ENCODE peak calls at places on chromosomes 2 and 18, in ten cellular contexts. U is coronary artery, C is ovary, J is OCI-LY7, F is dorsolateral prefrontal cortex, W is IMR-90, N is cardiac fibroblast, G is K562, E is HL-60, I is transverse colon. M is an unnamed sample.

GRCh38 chr18:49447810-49448745 is 12.4 kb downstream of the DYM start:
- DNase-seq in U (no peak), C (no peak), J (peak; percentile 56), F (no peak), W (peak; percentile 70), N (peak; percentile 73), G (peak; percentile 11), E (peak; percentile 78), I (peak; percentile 21), M (no peak)

GRCh38 chr2:202102425-202103005 is 29.5 kb downstream of the KIAA2012 start:
- DNase-seq in U (no peak), C (no peak), J (no peak), F (no peak), W (no peak), N (no peak), G (no peak), E (no peak), I (no peak), M (peak; percentile 34)

GRCh38 chr2:127161176-127162136 is 54.5 kb upstream of the BIN1 start:
- DNase-seq in U (no peak), C (no peak), J (no peak), F (no peak), W (no peak), N (no peak), G (no peak), E (no peak), I (no peak), M (no peak)

GRCh38 chr18:49524349-49524748 is 37.3 kb upstream of the C18orf32 start:
- DNase-seq in U (no peak), C (no peak), J (no peak), F (no peak), W (no peak), N (no peak), G (peak; percentile 58), E (no peak), I (no peak), M (no peak)

GRCh38 chr2:201216918-201217317 is 34.0 kb downstream of the CASP10 start:
- DNase-seq in U (no peak), C (no peak), J (no peak), F (no peak), W (no peak), N (no peak), G (no peak), E (no peak), I (no peak), M (no peak)

GRCh38 chr2:104856973-104857261 is 3.0 kb downstream of the POU3F3 start:
- DNase-seq in U (no peak), C (no peak), J (no peak), F (no peak), W (no peak), N (peak; percentile 11), G (no peak), E (no peak), I (no peak), M (no peak)

GRCh38 chr2:96164459-96165184 is 19.4 kb upstream of the DUSP2 start:
- DNase-seq in U (no peak), C (no peak), J (peak; percentile 93), F (no peak), W (no peak), N (no peak), G (no peak), E (no peak), I (peak; percentile 48), M (no peak)

GRCh38 chr2:168662651-168663208 is 139.7 kb upstream of the NOSTRIN start:
- DNase-seq in U (no peak), C (no peak), J (no peak), F (no peak), W (no peak), N (no peak), G (no peak), E (no peak), I (no peak), M (no peak)

DNA sequence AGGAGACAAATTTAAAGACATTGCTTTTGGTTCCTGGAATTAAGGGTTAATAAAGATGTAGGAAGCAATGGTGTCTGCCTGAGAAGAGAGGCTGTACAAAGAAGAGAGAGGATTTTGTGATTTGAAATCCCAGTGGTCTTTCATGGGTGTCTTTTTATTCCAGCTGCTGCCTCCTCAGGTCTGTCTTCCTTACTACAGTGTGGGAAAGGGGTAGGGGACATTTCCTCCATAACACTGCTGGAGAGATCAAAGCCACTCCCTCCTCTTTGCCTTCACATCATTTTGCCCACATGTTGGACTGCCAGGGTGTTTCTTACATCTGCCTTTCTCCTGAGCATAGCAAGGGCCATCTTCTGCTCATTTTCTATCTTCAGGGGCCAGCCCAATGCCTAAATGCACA is 348.5 kb downstream of the EN1 start:
- DNase-seq in U (no peak), C (no peak), J (no peak), F (no peak), W (no peak), N (no peak), G (no peak), E (no peak), I (no peak), M (no peak)
- TF ChIP-seq CTCF in U (no peak), C (no peak), J (no peak), F (no peak), W (no peak), N (no peak), G (no peak), E (no peak), I (no peak), M (no peak)

GRCh38 chr2:30115141-30115980 is 31.4 kb upstream of the YPEL5 start:
- DNase-seq in U (no peak), C (peak; percentile 83), J (peak; percentile 79), F (peak; percentile 89), W (peak; percentile 82), N (peak; percentile 87), G (peak; percentile 72), E (peak; percentile 39), I (peak; percentile 88), M (peak; percentile 52)

GRCh38 chr2:30113617-30114293 is 33.1 kb upstream of the YPEL5 start:
- DNase-seq in U (no peak), C (no peak), J (no peak), F (no peak), W (peak; percentile 93), N (peak; percentile 65), G (no peak), E (no peak), I (no peak), M (no peak)

GRCh38 chr2:30110773-30111172 is 36.0 kb upstream of the YPEL5 start:
- DNase-seq in U (peak; percentile 17), C (no peak), J (no peak), F (no peak), W (peak; percentile 37), N (no peak), G (no peak), E (no peak), I (no peak), M (no peak)

GRCh38 chr2:30115981-30116285 is 30.9 kb upstream of the YPEL5 start:
- DNase-seq in U (no peak), C (no peak), J (no peak), F (no peak), W (no peak), N (no peak), G (no peak), E (no peak), I (no peak), M (no peak)
- TF ChIP-seq CTCF in U (no peak), C (no peak), J (peak; percentile 50), F (no peak), W (no peak), N (no peak), G (no peak), E (no peak), I (no peak), M (no peak)

GRCh38 chr2:195532255-195532627 is 124.8 kb upstream of the SLC39A10 start:
- DNase-seq in U (no peak), C (no peak), J (no peak), F (no peak), W (no peak), N (no peak), G (no peak), E (no peak), I (no peak), M (no peak)

GRCh38 chr2:195535911-195536522 is 121.0 kb upstream of the SLC39A10 start:
- DNase-seq in U (no peak), C (no peak), J (peak; percentile 36), F (no peak), W (no peak), N (no peak), G (no peak), E (peak; percentile 84), I (peak; percentile 63), M (no peak)

GRCh38 chr2:195531754-195532153 is 125.3 kb upstream of the SLC39A10 start:
- DNase-seq in U (no peak), C (no peak), J (no peak), F (no peak), W (peak; percentile 32), N (peak; percentile 83), G (no peak), E (no peak), I (no peak), M (no peak)

GRCh38 chr2:195532628-195533271 is 124.3 kb upstream of the SLC39A10 start:
- DNase-seq in U (no peak), C (no peak), J (peak; percentile 32), F (no peak), W (peak; percentile 63), N (peak; percentile 57), G (no peak), E (no peak), I (no peak), M (no peak)

DNA sequence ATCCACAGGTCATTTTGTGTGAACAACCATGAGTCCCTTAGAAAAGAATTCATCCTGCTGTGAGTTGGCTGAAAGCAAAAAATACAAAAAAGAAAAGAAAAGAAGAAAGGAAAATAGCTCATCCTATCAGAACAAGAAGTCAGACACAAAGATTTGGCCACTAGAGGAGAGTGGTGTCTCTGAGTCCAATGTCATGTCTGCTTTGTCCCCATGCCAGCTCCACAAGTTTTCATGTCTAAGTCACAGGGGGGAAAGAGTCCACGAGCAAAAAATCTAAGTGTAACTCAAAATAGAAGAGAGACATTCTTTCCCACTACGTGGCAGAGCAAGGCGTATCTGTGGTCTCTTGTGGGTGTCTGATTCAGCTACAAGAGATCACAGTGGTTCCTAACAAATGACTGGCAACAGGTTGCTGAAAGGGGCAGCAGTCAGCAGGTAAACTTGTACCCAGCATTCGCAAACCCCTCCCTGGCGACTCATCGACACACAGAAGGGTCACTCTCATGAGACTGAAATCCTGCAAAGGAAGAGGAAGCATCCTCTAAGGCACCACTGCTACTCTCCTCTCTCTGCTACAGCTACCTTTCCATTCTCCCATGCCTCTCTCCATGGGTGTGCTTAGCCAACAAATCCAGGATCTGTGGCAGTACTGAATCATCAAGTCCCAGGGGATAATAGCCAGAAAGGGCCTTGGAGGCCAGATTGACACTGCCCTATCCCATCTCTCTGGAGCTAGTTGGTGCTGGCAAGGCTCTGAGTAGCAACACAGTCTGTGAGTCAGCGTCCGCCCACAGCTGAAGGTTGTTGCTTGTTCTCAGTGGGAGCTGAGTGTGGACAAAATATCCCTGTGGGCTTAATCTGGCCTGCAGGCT is 123.0 kb upstream of the SLC39A10 start:
- DNase-seq in U (peak; percentile 90), C (no peak), J (peak; percentile 39), F (peak; percentile 88), W (peak; percentile 94), N (peak; percentile 88), G (no peak), E (no peak), I (peak; percentile 19), M (no peak)
- TF ChIP-seq CTCF in U (no peak), C (no peak), J (peak; percentile 53), F (no peak), W (peak; percentile 37), N (peak; percentile 9), G (peak; percentile 19), E (no peak), I (no peak), M (no peak)

GRCh38 chr2:232332940-232333259 is 45.7 kb upstream of the ALPP start:
- DNase-seq in U (no peak), C (no peak), J (no peak), F (no peak), W (no peak), N (no peak), G (no peak), E (no peak), I (no peak), M (no peak)

GRCh38 chr2:232331071-232331470 is 47.5 kb upstream of the ALPP start:
- DNase-seq in U (no peak), C (peak; percentile 44), J (no peak), F (peak; percentile 41), W (no peak), N (no peak), G (no peak), E (no peak), I (no peak), M (no peak)

GRCh38 chr2:232336241-232336736 is 42.3 kb upstream of the ALPP start:
- DNase-seq in U (no peak), C (no peak), J (no peak), F (peak; percentile 32), W (no peak), N (no peak), G (no peak), E (no peak), I (peak; percentile 4), M (no peak)

GRCh38 chr2:232335859-232336215 is 42.7 kb upstream of the ALPP start:
- DNase-seq in U (no peak), C (no peak), J (no peak), F (peak; percentile 22), W (no peak), N (no peak), G (no peak), E (no peak), I (peak; percentile 4), M (no peak)

GRCh38 chr2:232333361-232334135 is 45.0 kb upstream of the ALPP start:
- DNase-seq in U (no peak), C (peak; percentile 25), J (peak; percentile 9), F (peak; percentile 41), W (no peak), N (peak; percentile 9), G (peak; percentile 21), E (no peak), I (peak; percentile 5), M (no peak)
- TF ChIP-seq CTCF in U (no peak), C (no peak), J (peak; percentile 67), F (no peak), W (peak; percentile 38), N (peak; percentile 65), G (peak; percentile 32), E (peak; percentile 4), I (no peak), M (peak; percentile 35)

M was measured in D721Med.